ENCODE peak calls at places on chromosomes 13 and 19, in four cellular contexts. M is IMR-90, E is fibroblast of villous mesenchyme, V is astrocyte of the spinal cord. R is an unnamed sample.

GRCh38 chr19:34350161-34350561 is 14.8 kb upstream of the GPI start:
- DNase-seq in V (no peak), E (no peak), M (peak), R (no peak)

GRCh38 chr13:75271851-75272250 is 210.1 kb downstream of the TBC1D4 start:
- DNase-seq in M (peak), E (no peak), V (peak), R (peak)

GRCh38 chr13:81293594-81294164 is 952.8 kb upstream of the SPRY2 start:
- DNase-seq in M (no peak), E (no peak), V (no peak), R (no peak)

GRCh38 chr13:20219585-20219984 is 12.5 kb downstream of the GJB6 start:
- DNase-seq in V (no peak), E (no peak), M (no peak), R (no peak)

GRCh38 chr13:35388456-35388855 is 88.0 kb downstream of the MAB21L1 start:
- DNase-seq in V (peak), E (peak), M (no peak), R (peak)

GRCh38 chr19:2235396-2236284 is 489 bp downstream of the PLEKHJ1 start:
- DNase-seq in M (no peak), E (no peak), V (no peak), R (no peak)

GRCh38 chr13:23510979-23511735 is 59.1 kb upstream of the TNFRSF19 start:
- DNase-seq in V (peak), E (peak), M (peak), R (peak)

GRCh38 chr19:42204684-42205083 is 12.8 kb downstream of the DEDD2 start:
- DNase-seq in E (no peak), M (no peak), V (no peak), R (no peak)

GRCh38 chr19:4577020-4577782 is 17.7 kb upstream of the SEMA6B start:
- DNase-seq in V (peak), E (no peak), M (no peak), R (peak)

GRCh38 chr19:22625266-22626035 is 8.7 kb upstream of the ZNF492 start:
- DNase-seq in M (no peak), E (no peak), V (no peak), R (no peak)

GRCh38 chr19:40582467-40582866 is 5.8 kb downstream of the SHKBP1 start:
- DNase-seq in E (no peak), V (no peak), M (no peak), R (no peak)

GRCh38 chr13:20124303-20124702 is 36.5 kb downstream of the GJA3 start:
- DNase-seq in E (no peak), V (no peak), M (peak), R (no peak)

GRCh38 chr19:30144242-30144758 is 202.3 kb downstream of the URI1 start:
- DNase-seq in E (no peak), V (no peak), M (no peak), R (no peak)

GRCh38 chr13:99363949-99364348 is 56.8 kb upstream of the GPR183 start:
- DNase-seq in V (no peak), M (no peak), E (no peak), R (no peak)

GRCh38 chr13:106133025-106133424 is 402.4 kb downstream of the EFNB2 start:
- DNase-seq in M (peak), V (peak), E (peak), R (peak)

GRCh38 chr19:39963860-39964259 is 7.1 kb upstream of the PSMC4 start:
- DNase-seq in V (no peak), M (no peak), E (no peak), R (no peak)

GRCh38 chr19:7831452-7831851 is 1.4 kb downstream of the EVI5L start:
- DNase-seq in M (peak), E (peak), V (no peak), R (peak)

GRCh38 chr19:2455481-2456300 is 1.1 kb downstream of the LMNB2 start:
- DNase-seq in E (no peak), M (no peak), V (no peak), R (peak)

GRCh38 chr13:76463314-76463713 is 422.9 kb downstream of the KCTD12 start:
- DNase-seq in M (no peak), E (no peak), V (no peak), R (no peak)

GRCh38 chr19:1501200-1501595 is 10.2 kb downstream of the REEP6 start:
- DNase-seq in E (no peak), M (no peak), V (no peak), R (no peak)

GRCh38 chr19:18878858-18879578 is 16.9 kb downstream of the CERS1 start:
- DNase-seq in V (no peak), M (no peak), E (no peak), R (no peak)

GRCh38 chr19:2022289-2022688 is 6.8 kb upstream of the BTBD2 start:
- DNase-seq in E (no peak), M (no peak), V (no peak), R (no peak)

GRCh38 chr13:113589961-113590339 is 5.4 kb downstream of the TFDP1 start:
- DNase-seq in V (no peak), E (no peak), M (no peak), R (no peak)

GRCh38 chr13:38755792-38756191 is 68.9 kb downstream of the FREM2 start:
- DNase-seq in V (no peak), E (no peak), M (no peak), R (no peak)

GRCh38 chr19:11434703-11435056 is 241 bp downstream of the ODAD3 start:
- DNase-seq in V (no peak), E (no peak), M (no peak), R (no peak)

GRCh38 chr13:32047088-32047487 is 15.5 kb downstream of the FRY start:
- DNase-seq in M (no peak), E (no peak), V (no peak), R (no peak)

GRCh38 chr13:98869408-98870090 is 108.3 kb downstream of the DOCK9 start:
- DNase-seq in M (no peak), V (no peak), E (no peak), R (peak)

GRCh38 chr19:14731200-14731599 is 41.4 kb downstream of the ZNF333 start:
- DNase-seq in V (no peak), M (no peak), E (no peak), R (peak)

GRCh38 chr13:50073340-50073739 is 58.1 kb downstream of the KCNRG start:
- DNase-seq in M (no peak), V (peak), E (no peak), R (no peak)

GRCh38 chr13:50074843-50075242 is 59.6 kb downstream of the KCNRG start:
- DNase-seq in M (no peak), E (no peak), V (peak), R (no peak)

GRCh38 chr13:50072676-50073075 is 57.4 kb downstream of the KCNRG start:
- DNase-seq in V (peak), E (peak), M (no peak), R (no peak)

GRCh38 chr13:50078512-50079277 is 63.5 kb downstream of the KCNRG start:
- DNase-seq in M (no peak), E (no peak), V (peak), R (no peak)

GRCh38 chr13:50075619-50076097 is 60.4 kb downstream of the KCNRG start:
- DNase-seq in E (peak), V (peak), M (no peak), R (no peak)
- H3K4me3 ChIP-seq in E (no peak), V (no peak), M (no peak), R (no peak)

GRCh38 chr19:24054044-24054935 is 32.7 kb upstream of the ZNF254 start:
- DNase-seq in E (peak), M (peak), V (peak), R (peak)
- TF ChIP-seq CTCF in E (no peak), M (no peak), V (no peak), R (no peak)

GRCh38 chr13:46296920-46297319 is 85.2 kb downstream of the LRRC63 start:
- DNase-seq in E (peak), M (peak), V (peak), R (peak)

GRCh38 chr13:46297338-46297737 is 85.6 kb downstream of the LRRC63 start:
- DNase-seq in V (peak), E (peak), M (peak), R (peak)

GRCh38 chr13:46296465-46296822 is 84.7 kb downstream of the LRRC63 start:
- DNase-seq in E (no peak), M (no peak), V (no peak), R (no peak)

GRCh38 chr13:46295531-46296464 is 84.1 kb downstream of the LRRC63 start:
- DNase-seq in M (peak), E (peak), V (peak), R (peak)
- H3K4me3 ChIP-seq in M (no peak), E (no peak), V (no peak), R (no peak)

GRCh38 chr19:50221087-50221486 is 17.7 kb downstream of the MYH14 start:
- DNase-seq in M (no peak), V (no peak), E (no peak), R (no peak)

GRCh38 chr19:50222691-50223438 is 19.4 kb downstream of the MYH14 start:
- DNase-seq in V (no peak), E (no peak), M (no peak), R (no peak)

GRCh38 chr19:50223439-50223716 is 20.0 kb downstream of the MYH14 start:
- DNase-seq in V (no peak), M (no peak), E (no peak), R (no peak)

GRCh38 chr19:50226536-50226935 is 23.1 kb downstream of the MYH14 start:
- DNase-seq in V (no peak), M (no peak), E (no peak), R (no peak)

DNA sequence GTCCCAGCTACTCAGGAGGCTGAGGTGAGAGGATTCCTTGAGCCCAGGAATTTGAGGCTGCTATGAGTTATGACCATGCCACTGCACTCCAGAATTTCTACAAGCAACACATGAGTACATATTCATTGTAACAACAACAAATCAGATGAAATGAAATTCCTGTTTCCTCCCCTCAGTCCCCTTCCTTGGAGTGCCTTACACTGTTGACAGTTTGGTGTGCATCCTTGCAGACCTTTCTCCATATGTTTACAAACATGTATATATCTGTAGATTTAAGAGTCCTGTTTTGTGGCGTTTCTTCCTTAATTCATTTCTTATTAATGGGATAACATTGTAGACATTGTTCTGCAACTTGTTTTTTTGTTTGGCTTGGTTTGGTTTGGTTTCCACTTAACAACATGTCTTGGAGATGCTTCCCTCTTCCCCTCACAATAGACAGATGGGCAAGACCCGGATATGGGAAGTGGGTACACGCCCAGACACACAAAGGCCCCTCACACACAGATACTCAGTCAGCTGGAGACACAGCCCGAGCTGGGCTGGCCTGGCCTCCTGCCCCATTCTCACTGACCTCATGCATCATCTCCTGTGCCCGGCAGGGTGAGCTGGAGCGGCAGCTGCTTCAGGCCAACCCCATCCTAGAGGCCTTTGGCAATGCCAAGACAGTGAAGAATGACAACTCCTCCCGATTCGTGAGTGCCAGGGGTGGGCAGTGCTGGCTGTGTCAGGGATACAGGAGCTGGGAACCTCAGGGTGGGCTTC is 21.7 kb downstream of the MYH14 start:
- DNase-seq in E (no peak), M (no peak), V (no peak), R (no peak)
- TF ChIP-seq CTCF in E (no peak), M (no peak), V (no peak), R (no peak)

GRCh38 chr19:49472936-49473335 is 1.1 kb upstream of the FLT3LG start:
- DNase-seq in V (no peak), M (no peak), E (no peak), R (no peak)
- H3K4me3 ChIP-seq in V (no peak), M (no peak), E (no peak), R (no peak)

GRCh38 chr13:41059896-41060722 is 1.2 kb upstream of the WBP4 start:
- DNase-seq in V (peak), M (peak), E (peak), R (peak)
- TF ChIP-seq CTCF in V (peak), M (peak), E (peak), R (peak)

GRCh38 chr19:46089432-46089831 is 35.1 kb downstream of the IGFL3 start:
- DNase-seq in V (no peak), M (no peak), E (no peak), R (no peak)
- H3K4me3 ChIP-seq in V (no peak), M (no peak), E (no peak), R (no peak)

GRCh38 chr19:21505459-21506393 is at the start of gene ZNF429:
- DNase-seq in V (peak), E (peak), M (peak), R (peak)
- TF ChIP-seq CTCF in V (peak), E (peak), M (peak), R (peak)

DNA sequence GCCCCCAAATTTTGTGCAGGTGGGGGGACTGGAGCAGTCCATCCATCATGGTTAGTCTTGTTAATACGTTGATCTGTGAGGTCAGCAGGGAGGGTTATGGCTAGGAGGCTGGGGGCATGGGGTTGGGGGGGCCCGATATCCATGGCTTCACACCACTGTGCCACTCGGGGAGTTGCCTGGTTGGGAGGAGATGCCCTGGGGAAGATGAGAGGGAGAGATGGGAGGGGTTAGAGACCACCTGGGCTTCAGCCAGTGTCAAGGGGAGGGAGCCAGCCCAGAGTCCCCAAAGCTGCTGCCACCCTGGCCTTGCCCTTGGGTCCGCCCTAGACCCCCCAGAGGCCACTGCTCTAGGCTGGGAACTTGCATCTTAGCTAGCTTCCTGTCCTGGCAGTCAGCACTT is 1.8 kb upstream of the DMPK start:
- DNase-seq in M (no peak), E (no peak), V (no peak), R (no peak)
- H3K4me3 ChIP-seq in M (no peak), E (no peak), V (no peak), R (no peak)

GRCh38 chr19:33022472-33023116 is 42.1 kb downstream of the RHPN2 start:
- DNase-seq in V (no peak), M (no peak), E (no peak), R (peak)
- TF ChIP-seq CTCF in V (no peak), M (no peak), E (no peak), R (peak)

R was measured in choroid plexus epithelial cell.